ENCODE peak calls at places on chromosomes 5 and 9, in seven cellular contexts. M is PC-3, X is GM23338, J is GM23248, F is MM.1S, E is PC-9, T is HCT116. C is an unnamed sample.
A peak's percentile ranks its signal among the peaks of the same experiment; 100 is the strongest.

GRCh38 chr5:18043344-18043743 is 409.1 kb downstream of the TAF11L14 start:
- DNase-seq in M (peak; percentile 68), X (peak; percentile 6), J (no peak), F (no peak), E (no peak), T (no peak), C (no peak)

GRCh38 chr5:150289551-150290390 is at the start of gene CAMK2A:
- DNase-seq in M (no peak), X (peak; percentile 86), J (no peak), F (no peak), E (no peak), T (no peak), C (no peak)

GRCh38 chr5:3276891-3277290 is 318.7 kb upstream of the IRX1 start:
- DNase-seq in M (no peak), X (no peak), J (no peak), F (no peak), E (no peak), T (no peak), C (no peak)

GRCh38 chr5:123157797-123158528 is 68.9 kb downstream of the PRDM6 start:
- DNase-seq in M (peak; percentile 9), X (no peak), J (peak; percentile 63), F (no peak), E (no peak), T (peak; percentile 27), C (peak; percentile 63)

GRCh38 chr5:38596997-38597396 is 40.6 kb upstream of the LIFR start:
- DNase-seq in M (no peak), X (no peak), J (no peak), F (no peak), E (no peak), T (no peak), C (no peak)

GRCh38 chr9:75712690-75713089 is 177.8 kb upstream of the PCSK5 start:
- DNase-seq in M (no peak), X (no peak), J (no peak), F (no peak), E (no peak), T (no peak), C (no peak)

GRCh38 chr5:35248843-35249780 is 18.8 kb upstream of the PRLR start:
- DNase-seq in M (no peak), X (no peak), J (no peak), F (peak; percentile 9), E (no peak), T (no peak), C (no peak)

GRCh38 chr5:176737001-176737745 is 73.2 kb upstream of the UNC5A start:
- DNase-seq in M (no peak), X (no peak), J (no peak), F (no peak), E (no peak), T (no peak), C (peak; percentile 42)

GRCh38 chr5:149323235-149324205 is 21.8 kb upstream of the GRPEL2 start:
- DNase-seq in M (no peak), X (no peak), J (peak; percentile 59), F (no peak), E (no peak), T (no peak), C (peak; percentile 45)

GRCh38 chr5:26388946-26389345 is 649.4 kb downstream of the CDH9 start:
- DNase-seq in M (peak; percentile 88), X (no peak), J (no peak), F (no peak), E (no peak), T (no peak), C (no peak)

GRCh38 chr9:113488490-113488889 is 25.0 kb downstream of the RGS3 start:
- DNase-seq in M (no peak), X (no peak), J (peak; percentile 63), F (no peak), E (no peak), T (no peak), C (no peak)

GRCh38 chr5:126984632-126985031 is 45.7 kb downstream of the MARCHF3 start:
- DNase-seq in M (no peak), X (no peak), J (peak; percentile 59), F (no peak), E (no peak), T (no peak), C (no peak)

GRCh38 chr5:147901555-147901954 is 4.8 kb downstream of the C5orf46 start:
- DNase-seq in M (peak; percentile 54), X (peak; percentile 31), J (peak; percentile 26), F (no peak), E (no peak), T (no peak), C (no peak)

GRCh38 chr9:91074866-91075265 is 273.2 kb downstream of the SYK start:
- DNase-seq in M (no peak), X (no peak), J (no peak), F (no peak), E (no peak), T (no peak), C (no peak)

GRCh38 chr9:89453452-89453851 is 44.5 kb downstream of the SEMA4D start:
- DNase-seq in M (no peak), X (no peak), J (no peak), F (no peak), E (no peak), T (no peak), C (no peak)

GRCh38 chr5:134161712-134162395 is 14.9 kb downstream of the SKP1 start:
- DNase-seq in M (no peak), X (no peak), J (no peak), F (no peak), E (no peak), T (no peak), C (no peak)

GRCh38 chr5:87113848-87114247 is 153.8 kb upstream of the RASA1 start:
- DNase-seq in M (peak; percentile 89), X (no peak), J (peak; percentile 88), F (no peak), E (no peak), T (no peak), C (no peak)

GRCh38 chr5:133977858-133978257 is 9.4 kb upstream of the C5orf15 start:
- DNase-seq in M (no peak), X (no peak), J (peak; percentile 89), F (no peak), E (no peak), T (no peak), C (no peak)

GRCh38 chr9:89412951-89413350 is 85.0 kb downstream of the SEMA4D start:
- DNase-seq in M (no peak), X (peak; percentile 65), J (no peak), F (no peak), E (no peak), T (no peak), C (no peak)

GRCh38 chr9:911003-911402 is 65.5 kb upstream of the DMRT3 start:
- DNase-seq in M (no peak), X (peak; percentile 64), J (no peak), F (no peak), E (no peak), T (no peak), C (no peak)

GRCh38 chr9:37025381-37026084 is 8.5 kb downstream of the PAX5 start:
- DNase-seq in M (no peak), X (peak; percentile 49), J (peak; percentile 37), F (no peak), E (no peak), T (no peak), C (no peak)
- TF ChIP-seq EZH2 in M (no peak), X (peak; percentile 98), J (no peak), F (no peak), E (no peak), T (no peak), C (no peak)

GRCh38 chr5:10366310-10367297 is 13.1 kb downstream of the MARCHF6 start:
- DNase-seq in M (peak; percentile 92), X (no peak), J (peak; percentile 85), F (no peak), E (peak; percentile 72), T (no peak), C (peak; percentile 45)

GRCh38 chr5:10370931-10371330 is 17.4 kb downstream of the MARCHF6 start:
- DNase-seq in M (no peak), X (no peak), J (no peak), F (no peak), E (no peak), T (no peak), C (no peak)

GRCh38 chr5:10364186-10364689 is 10.7 kb downstream of the MARCHF6 start:
- DNase-seq in M (peak; percentile 80), X (peak; percentile 69), J (no peak), F (peak; percentile 44), E (peak; percentile 23), T (no peak), C (no peak)

GRCh38 chr5:10365800-10366199 is 12.3 kb downstream of the MARCHF6 start:
- DNase-seq in M (no peak), X (no peak), J (no peak), F (no peak), E (peak; percentile 30), T (no peak), C (no peak)

GRCh38 chr5:10367586-10367985 is 14.1 kb downstream of the MARCHF6 start:
- DNase-seq in M (no peak), X (no peak), J (peak; percentile 7), F (no peak), E (no peak), T (no peak), C (no peak)
- H3K4me1 ChIP-seq in M (peaks cover 13% of the 10 kb centered on the region), X (peaks cover 16% of the 10 kb centered on the region), J (peaks cover 27% of the 10 kb centered on the region), F (peaks cover 21% of the 10 kb centered on the region), E (peaks cover 19% of the 10 kb centered on the region), T (peaks cover 25% of the 10 kb centered on the region), C (peaks cover 6% of the 10 kb centered on the region)

GRCh38 chr9:71885467-71885866 is 25.5 kb downstream of the ABHD17B start:
- DNase-seq in M (no peak), X (no peak), J (no peak), F (no peak), E (no peak), T (no peak), C (no peak)
- H3K9me2 ChIP-seq in M (no peaks in the 10 kb centered on the region), X (no peaks in the 10 kb centered on the region), J (no peaks in the 10 kb centered on the region), F (no peaks in the 10 kb centered on the region), E (no peaks in the 10 kb centered on the region), T (no peaks in the 10 kb centered on the region), C (no peaks in the 10 kb centered on the region)

GRCh38 chr5:155728857-155729683 is 597.9 kb upstream of the SGCD start:
- DNase-seq in M (no peak), X (peak; percentile 77), J (peak; percentile 53), F (no peak), E (no peak), T (no peak), C (peak; percentile 41)
- TF ChIP-seq EZH2 in M (no peak), X (peak; percentile 62), J (no peak), F (no peak), E (no peak), T (no peak), C (peak; percentile 13)

DNA sequence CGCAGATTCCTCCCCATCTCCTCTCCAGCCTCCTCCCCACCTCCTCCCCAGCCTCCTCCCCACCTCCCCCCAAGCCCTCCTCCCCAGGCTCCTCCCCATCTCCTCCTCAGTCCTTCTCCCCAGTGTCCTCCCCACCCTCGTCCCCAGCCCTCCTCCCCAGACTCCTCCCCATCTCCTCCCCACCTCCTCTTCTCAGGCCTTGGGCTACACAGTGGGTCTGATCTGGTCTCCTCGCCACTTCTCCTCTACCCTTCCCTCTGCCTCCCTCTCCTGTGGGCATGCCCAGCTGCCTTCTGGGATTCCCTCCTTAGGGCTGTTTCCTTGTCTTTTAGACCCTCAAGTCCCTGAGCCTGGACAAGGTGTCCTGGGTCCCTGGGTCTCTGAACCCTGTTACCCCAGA is 28.3 kb downstream of the CXXC5 start:
- DNase-seq in M (no peak), X (no peak), J (no peak), F (no peak), E (no peak), T (no peak), C (no peak)
- H3K4me1 ChIP-seq in M (no peaks in the 10 kb centered on the region), X (peaks cover 13% of the 10 kb centered on the region), J (peaks cover 32% of the 10 kb centered on the region), F (peaks cover 10% of the 10 kb centered on the region), E (no peaks in the 10 kb centered on the region), T (peaks cover 21% of the 10 kb centered on the region), C (peaks cover 3% of the 10 kb centered on the region)

GRCh38 chr9:3658964-3659363 is 133.2 kb upstream of the RFX3 start:
- DNase-seq in M (no peak), X (no peak), J (no peak), F (no peak), E (no peak), T (no peak), C (no peak)
- H3K9me2 ChIP-seq in M (no peaks in the 10 kb centered on the region), X (no peaks in the 10 kb centered on the region), J (no peaks in the 10 kb centered on the region), F (no peaks in the 10 kb centered on the region), E (no peaks in the 10 kb centered on the region), T (no peaks in the 10 kb centered on the region), C (no peaks in the 10 kb centered on the region)

C was measured in hepatocyte.